ENCODE peak calls at places on chromosome 6, in six cellular contexts. One of them, this sample, is unnamed.

GRCh38 chr6:43812850-43813584 is 43.0 kb downstream of the VEGFA start:
- DNase-seq in HCEC 1CT: no peak
- DNase-seq in Right ventricle myocardium inferior: no peak
- DNase-seq in skeletal muscle cell: no peak
- DNase-seq in GOT3: no peak
- DNase-seq in neural crest cell: no peak
- DNase-seq in this sample: no peak

GRCh38 chr6:169450097-169450496 is 196.5 kb upstream of the THBS2 start:
- DNase-seq in HCEC 1CT: no peak
- DNase-seq in Right ventricle myocardium inferior: peak
- DNase-seq in skeletal muscle cell: no peak
- DNase-seq in GOT3: no peak
- DNase-seq in neural crest cell: no peak
- DNase-seq in this sample: no peak

GRCh38 chr6:8556370-8557018 is 121.1 kb upstream of the SLC35B3 start:
- DNase-seq in HCEC 1CT: peak
- DNase-seq in Right ventricle myocardium inferior: no peak
- DNase-seq in skeletal muscle cell: peak
- DNase-seq in GOT3: no peak
- DNase-seq in neural crest cell: no peak
- DNase-seq in this sample: no peak

GRCh38 chr6:62797190-62797589 is 414.1 kb upstream of the FKBP1C start:
- DNase-seq in HCEC 1CT: no peak
- DNase-seq in Right ventricle myocardium inferior: no peak
- DNase-seq in skeletal muscle cell: no peak
- DNase-seq in GOT3: no peak
- DNase-seq in neural crest cell: no peak
- DNase-seq in this sample: no peak

GRCh38 chr6:155185544-155185943 is 78.3 kb upstream of the CLDN20 start:
- DNase-seq in HCEC 1CT: peak
- DNase-seq in Right ventricle myocardium inferior: no peak
- DNase-seq in skeletal muscle cell: no peak
- DNase-seq in GOT3: no peak
- DNase-seq in neural crest cell: no peak
- DNase-seq in this sample: no peak

GRCh38 chr6:139175389-139175788 is 40.5 kb downstream of the HECA start:
- DNase-seq in HCEC 1CT: no peak
- DNase-seq in Right ventricle myocardium inferior: no peak
- DNase-seq in skeletal muscle cell: no peak
- DNase-seq in GOT3: no peak
- DNase-seq in neural crest cell: no peak
- DNase-seq in this sample: no peak

GRCh38 chr6:21883929-21884328 is 290.4 kb downstream of the SOX4 start:
- DNase-seq in HCEC 1CT: no peak
- DNase-seq in Right ventricle myocardium inferior: no peak
- DNase-seq in skeletal muscle cell: no peak
- DNase-seq in GOT3: no peak
- DNase-seq in neural crest cell: no peak
- DNase-seq in this sample: no peak

GRCh38 chr6:3405679-3406078 is 51.2 kb downstream of the SLC22A23 start:
- DNase-seq in HCEC 1CT: no peak
- DNase-seq in Right ventricle myocardium inferior: no peak
- DNase-seq in skeletal muscle cell: peak
- DNase-seq in GOT3: no peak
- DNase-seq in neural crest cell: no peak
- DNase-seq in this sample: no peak

GRCh38 chr6:64175311-64175710 is 539.7 kb downstream of the PHF3 start:
- DNase-seq in HCEC 1CT: no peak
- DNase-seq in Right ventricle myocardium inferior: no peak
- DNase-seq in skeletal muscle cell: no peak
- DNase-seq in GOT3: no peak
- DNase-seq in neural crest cell: no peak
- DNase-seq in this sample: no peak